ENCODE peak calls at places on chromosome 9, in eight cellular contexts. H is breast epithelium; C is heart left ventricle; V is thyroid gland; R is hepatocyte; E is small intestine; F is aorta; T is CD8-positive, alpha-beta T cell. J is an unnamed sample.

GRCh38 chr9:122001491-122002201 is 91.5 kb downstream of the TTLL11 start:
- DNase-seq in H (no peak), C (peak), V (no peak), R (no peak), E (no peak), F (no peak), T (no peak), J (no peak)

GRCh38 chr9:110256142-110256391 is 240 bp downstream of the TXN start:
- DNase-seq in H (no peak), C (no peak), V (no peak), R (no peak), E (no peak), F (no peak), T (no peak), J (no peak)

GRCh38 chr9:36214571-36214970 is 23.9 kb downstream of the CLTA start:
- DNase-seq in H (no peak), C (no peak), V (no peak), R (no peak), E (no peak), F (no peak), T (no peak), J (no peak)

GRCh38 chr9:36470891-36471290 is 70.8 kb upstream of the RNF38 start:
- DNase-seq in H (peak), C (peak), V (peak), R (peak), E (peak), F (peak), T (no peak), J (no peak)

GRCh38 chr9:113503613-113504230 is 40.2 kb downstream of the RGS3 start:
- DNase-seq in H (no peak), C (no peak), V (no peak), R (no peak), E (no peak), F (peak), T (no peak), J (no peak)

GRCh38 chr9:121133104-121133816 is 58.5 kb downstream of the CNTRL start:
- DNase-seq in H (no peak), C (peak), V (peak), R (peak), E (peak), F (peak), T (peak), J (no peak)

GRCh38 chr9:15485836-15486678 is 24.7 kb downstream of the PSIP1 start:
- DNase-seq in H (no peak), C (no peak), V (no peak), R (peak), E (peak), F (no peak), T (no peak), J (no peak)

GRCh38 chr9:22395585-22396205 is 50.9 kb upstream of the DMRTA1 start:
- DNase-seq in H (no peak), C (no peak), V (no peak), R (no peak), E (no peak), F (no peak), T (no peak), J (no peak)

GRCh38 chr9:97633859-97634485 is 351 bp downstream of the NCBP1 start:
- DNase-seq in H (no peak), C (no peak), V (no peak), R (no peak), E (peak), F (no peak), T (no peak), J (no peak)

GRCh38 chr9:21110708-21111576 is 30.7 kb downstream of the IFNW1 start:
- DNase-seq in H (no peak), C (no peak), V (no peak), R (peak), E (peak), F (no peak), T (no peak), J (no peak)

GRCh38 chr9:93576296-93577044 is at the start of gene PHF2:
- DNase-seq in H (peak), C (peak), V (no peak), R (peak), E (no peak), F (no peak), T (no peak), J (no peak)

GRCh38 chr9:128145951-128146351 is 3.3 kb upstream of the LCN2 start:
- DNase-seq in H (no peak), C (no peak), V (no peak), R (no peak), E (no peak), F (no peak), T (no peak), J (no peak)

GRCh38 chr9:11457809-11458785 is 845.3 kb upstream of the PTPRD start:
- DNase-seq in H (no peak), C (no peak), V (no peak), R (peak), E (no peak), F (no peak), T (no peak), J (no peak)

GRCh38 chr9:95989304-95989703 is 113.8 kb downstream of the ERCC6L2 start:
- DNase-seq in H (no peak), C (no peak), V (no peak), R (no peak), E (peak), F (no peak), T (no peak), J (no peak)

GRCh38 chr9:89460551-89460950 is 37.4 kb downstream of the SEMA4D start:
- DNase-seq in H (no peak), C (no peak), V (no peak), R (no peak), E (no peak), F (no peak), T (no peak), J (no peak)

GRCh38 chr9:126532951-126533910 is 80.5 kb upstream of the LMX1B start:
- DNase-seq in H (no peak), C (no peak), V (no peak), R (no peak), E (no peak), F (no peak), T (no peak), J (no peak)

GRCh38 chr9:116193636-116194035 is 40.0 kb downstream of the PAPPA start:
- DNase-seq in H (no peak), C (no peak), V (no peak), R (no peak), E (no peak), F (no peak), T (no peak), J (no peak)

GRCh38 chr9:120625222-120625621 is 45.3 kb upstream of the CDK5RAP2 start:
- DNase-seq in H (no peak), C (no peak), V (no peak), R (no peak), E (no peak), F (no peak), T (no peak), J (no peak)

GRCh38 chr9:134624119-134624826 is 17.3 kb upstream of the COL5A1 start:
- DNase-seq in H (no peak), C (no peak), V (no peak), R (no peak), E (no peak), F (peak), T (no peak), J (no peak)

GRCh38 chr9:27572918-27573698 is at the start of gene C9orf72:
- DNase-seq in H (no peak), C (peak), V (peak), R (peak), E (no peak), F (peak), T (peak), J (peak)

GRCh38 chr9:111301195-111301594 is 28.8 kb downstream of the OR2K2 start:
- DNase-seq in H (no peak), C (no peak), V (no peak), R (peak), E (peak), F (no peak), T (no peak), J (no peak)

GRCh38 chr9:97761066-97761598 is 64.0 kb upstream of the XPA start:
- DNase-seq in H (no peak), C (no peak), V (peak), R (peak), E (peak), F (no peak), T (no peak), J (no peak)

GRCh38 chr9:127308559-127309429 is 44.2 kb downstream of the GARNL3 start:
- DNase-seq in H (no peak), C (no peak), V (no peak), R (peak), E (no peak), F (no peak), T (no peak), J (no peak)

GRCh38 chr9:96141666-96142065 is 160.3 kb downstream of the HSD17B3 start:
- DNase-seq in H (no peak), C (no peak), V (no peak), R (no peak), E (no peak), F (no peak), T (no peak), J (no peak)

GRCh38 chr9:105690742-105691141 is 3.6 kb upstream of the TMEM38B start:
- DNase-seq in H (no peak), C (no peak), V (no peak), R (no peak), E (no peak), F (no peak), T (no peak), J (no peak)

GRCh38 chr9:21096172-21096900 is 18.6 kb upstream of the IFNB1 start:
- DNase-seq in H (no peak), C (no peak), V (no peak), R (no peak), E (peak), F (no peak), T (no peak), J (no peak)

GRCh38 chr9:99433095-99433494 is 211.0 kb downstream of the SEC61B start:
- DNase-seq in H (no peak), C (no peak), V (no peak), R (no peak), E (no peak), F (no peak), T (no peak), J (no peak)

GRCh38 chr9:113665756-113666155 is 202.2 kb downstream of the RGS3 start:
- DNase-seq in H (no peak), C (no peak), V (no peak), R (no peak), E (no peak), F (no peak), T (no peak), J (no peak)

DNA sequence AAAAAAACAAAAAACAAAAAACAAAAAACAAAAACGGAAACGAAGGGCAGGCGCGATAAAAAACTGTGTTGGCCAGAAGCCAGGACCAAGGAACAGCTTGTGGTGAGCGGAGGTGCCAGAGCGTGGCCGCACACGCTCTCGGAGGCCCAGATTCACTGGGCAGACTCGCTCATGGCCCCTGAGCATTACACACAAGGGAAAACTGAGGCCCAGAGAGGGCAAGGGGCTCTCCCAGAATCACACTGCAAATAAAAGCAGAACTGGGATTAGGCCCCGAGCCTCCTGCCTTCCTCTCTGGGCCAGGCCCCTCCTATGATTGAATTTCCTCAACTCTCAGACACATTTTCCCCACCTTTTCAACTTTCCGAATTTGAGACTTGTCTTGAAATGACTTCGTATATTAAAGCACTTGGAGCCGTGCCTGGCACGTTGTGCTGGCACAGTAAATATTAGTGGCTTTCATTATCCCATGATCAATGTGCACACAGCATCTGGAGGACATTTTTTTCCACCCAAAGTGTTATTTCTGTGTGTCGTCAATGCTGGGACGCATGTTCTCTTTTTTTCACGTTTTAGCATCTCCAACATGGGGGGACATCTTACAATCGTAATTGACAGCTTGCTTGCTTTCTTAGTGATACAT is 7.4 kb downstream of the FIBCD1 start:
- DNase-seq in H (no peak), C (no peak), V (no peak), R (no peak), E (no peak), F (no peak), T (no peak), J (no peak)
- H3K27ac ChIP-seq in H (no peak), C (no peak), V (no peak), R (peak), E (no peak), F (no peak), T (no peak), J (no peak)

GRCh38 chr9:137242329-137243204 is 1.5 kb downstream of the TUBB4B start:
- DNase-seq in H (no peak), C (no peak), V (no peak), R (no peak), E (no peak), F (no peak), T (no peak), J (no peak)
- H3K27ac ChIP-seq in H (peak), C (peak), V (no peak), R (peak), E (peak), F (no peak), T (no peak), J (peak)

DNA sequence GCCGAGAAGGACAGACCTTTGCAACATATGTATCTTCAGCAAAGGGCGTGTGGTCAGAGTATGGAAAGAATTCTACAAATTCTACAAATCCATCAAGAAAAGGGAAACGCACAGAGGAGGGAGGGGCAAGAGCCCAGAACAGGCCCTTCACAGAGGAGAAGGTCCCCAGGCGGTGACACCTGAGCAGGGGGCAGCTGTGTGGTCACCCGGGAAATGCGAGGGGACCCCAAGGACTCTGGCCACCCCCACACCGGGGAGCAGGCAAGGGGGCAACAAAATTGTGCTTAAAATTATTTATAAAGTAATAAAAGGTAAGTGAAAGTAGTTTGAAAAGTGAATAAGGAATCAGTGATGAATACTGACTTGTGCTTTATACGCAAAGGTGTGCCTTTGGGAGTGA is 17.6 kb downstream of the NACC2 start:
- DNase-seq in H (no peak), C (no peak), V (no peak), R (no peak), E (no peak), F (peak), T (no peak), J (no peak)
- H3K27ac ChIP-seq in H (no peak), C (no peak), V (no peak), R (no peak), E (no peak), F (no peak), T (no peak), J (no peak)

GRCh38 chr9:94922691-94923107 is 196.2 kb downstream of the AOPEP start:
- DNase-seq in H (peak), C (no peak), V (no peak), R (no peak), E (no peak), F (no peak), T (no peak), J (no peak)

GRCh38 chr9:94920439-94920951 is 194.0 kb downstream of the AOPEP start:
- DNase-seq in H (no peak), C (no peak), V (no peak), R (peak), E (no peak), F (peak), T (no peak), J (no peak)

GRCh38 chr9:94921072-94921471 is 194.6 kb downstream of the AOPEP start:
- DNase-seq in H (no peak), C (no peak), V (peak), R (peak), E (no peak), F (peak), T (no peak), J (no peak)

GRCh38 chr9:94922098-94922607 is 195.7 kb downstream of the AOPEP start:
- DNase-seq in H (peak), C (no peak), V (peak), R (peak), E (no peak), F (peak), T (no peak), J (peak)

GRCh38 chr9:94921656-94922055 is 195.2 kb downstream of the AOPEP start:
- DNase-seq in H (no peak), C (no peak), V (no peak), R (no peak), E (no peak), F (no peak), T (no peak), J (no peak)
- H3K27ac ChIP-seq in H (peak), C (peak), V (peak), R (peak), E (peak), F (peak), T (no peak), J (peak)

DNA sequence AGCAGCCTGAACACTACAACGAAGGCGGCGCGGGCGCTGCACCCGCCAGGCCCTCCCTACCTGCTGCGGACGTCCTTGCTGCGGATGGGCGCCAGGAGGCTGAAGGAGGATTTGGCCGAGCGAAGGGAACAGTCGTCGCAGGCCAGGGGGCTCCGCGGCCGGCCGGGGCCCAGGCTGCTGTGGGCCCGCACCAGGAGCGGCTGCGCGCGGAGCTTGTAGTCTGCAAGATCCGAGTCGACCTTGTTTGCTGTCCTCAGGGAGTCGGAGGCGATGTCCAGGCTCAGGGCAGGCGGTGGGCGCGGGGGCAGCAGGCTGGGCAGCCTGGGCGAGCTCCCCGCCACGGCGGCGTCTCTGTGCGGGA is 1.1 kb downstream of the INPP5E start:
- DNase-seq in H (no peak), C (no peak), V (peak), R (peak), E (peak), F (no peak), T (no peak), J (no peak)
- H3K27ac ChIP-seq in H (no peak), C (no peak), V (no peak), R (no peak), E (no peak), F (no peak), T (no peak), J (no peak)

DNA sequence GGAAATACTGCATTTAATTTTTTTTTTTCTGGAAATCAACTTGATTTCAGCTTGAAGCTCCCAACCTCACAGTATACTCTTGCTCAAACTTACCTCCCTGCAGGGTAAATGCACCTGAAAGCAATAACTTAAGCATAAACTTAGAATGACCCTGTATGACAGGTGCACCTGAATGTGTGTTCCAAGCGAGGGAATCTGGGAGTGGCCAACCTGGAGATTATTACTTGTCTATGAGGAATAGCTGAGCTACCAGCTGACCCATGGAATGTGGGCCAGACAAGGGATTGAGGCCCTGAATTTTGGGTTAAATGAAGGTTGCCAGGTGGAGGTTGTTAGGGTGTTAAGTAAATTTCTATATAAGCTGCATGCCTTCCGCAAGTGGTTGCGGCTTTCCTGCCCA is 140.6 kb downstream of the OSTF1 start:
- DNase-seq in H (no peak), C (no peak), V (peak), R (no peak), E (peak), F (no peak), T (no peak), J (no peak)
- H3K27ac ChIP-seq in H (peak), C (no peak), V (peak), R (peak), E (no peak), F (peak), T (no peak), J (no peak)

GRCh38 chr9:33374190-33374589 is 28.2 kb downstream of the AQP7 start:
- DNase-seq in H (no peak), C (no peak), V (no peak), R (no peak), E (no peak), F (no peak), T (no peak), J (no peak)
- H3K27ac ChIP-seq in H (no peak), C (no peak), V (no peak), R (no peak), E (no peak), F (no peak), T (no peak), J (no peak)

DNA sequence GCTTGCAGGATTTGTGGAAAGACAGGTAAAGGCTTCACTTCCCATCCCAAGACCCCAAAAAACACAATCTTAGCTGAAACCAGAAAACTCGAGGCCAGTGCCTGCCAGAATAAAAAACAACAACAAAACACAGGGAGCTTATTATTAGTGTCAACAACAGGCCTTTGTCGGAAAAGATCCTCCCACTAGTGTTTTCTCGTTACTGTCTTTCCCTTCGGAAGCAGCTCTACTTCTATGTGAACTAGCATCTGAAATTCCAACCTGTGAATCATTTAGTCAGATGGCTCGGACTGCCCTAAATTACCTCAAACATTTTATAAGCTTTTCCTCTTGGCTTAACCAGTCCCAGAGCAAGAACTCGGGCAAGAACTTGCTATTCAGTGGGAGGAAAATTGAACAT is 122.2 kb upstream of the GNA14 start:
- DNase-seq in H (no peak), C (no peak), V (no peak), R (no peak), E (no peak), F (no peak), T (no peak), J (no peak)
- H3K27ac ChIP-seq in H (no peak), C (no peak), V (no peak), R (no peak), E (no peak), F (no peak), T (no peak), J (peak)

GRCh38 chr9:70106571-70106970 is 62.9 kb downstream of the MAMDC2 start:
- DNase-seq in H (peak), C (no peak), V (no peak), R (no peak), E (no peak), F (no peak), T (no peak), J (no peak)
- H3K27ac ChIP-seq in H (peak), C (no peak), V (no peak), R (no peak), E (no peak), F (no peak), T (no peak), J (no peak)

J was measured in substantia nigra.